ENCODE peak calls at places on chromosomes 2 and 18, in nine cellular contexts. U, C, H, J, W, A, F, Z and N are unnamed samples.

GRCh38 chr2:240149943-240150784 is 9.7 kb upstream of the OTOS start:
- DNase-seq in W (peak), Z (peak), A (peak), C (no peak), H (no peak), U (peak), J (no peak), F (peak), N (no peak)

GRCh38 chr2:1835581-1836201 is 91.4 kb upstream of the PXDN start:
- DNase-seq in F (peak), J (no peak), U (no peak), Z (peak), H (no peak), A (no peak), C (no peak), W (no peak), N (no peak)

GRCh38 chr2:209993968-209994367 is 8.5 kb upstream of the RPE start:
- DNase-seq in A (no peak), W (no peak), F (no peak), J (no peak), C (no peak), U (no peak), Z (no peak), H (no peak), N (no peak)

GRCh38 chr2:62467475-62468321 is 38.3 kb downstream of the TMEM17 start:
- DNase-seq in H (no peak), W (no peak), U (no peak), J (no peak), F (no peak), A (no peak), Z (peak), C (peak), N (no peak)

GRCh38 chr2:238382381-238382781 is 44.3 kb upstream of the ASB1 start:
- DNase-seq in Z (peak), W (no peak), C (no peak), A (no peak), U (no peak), H (no peak), J (no peak), F (no peak), N (no peak)

GRCh38 chr2:223247136-223247535 is 195.1 kb downstream of the KCNE4 start:
- DNase-seq in J (no peak), F (no peak), C (no peak), A (no peak), W (no peak), Z (peak), H (no peak), U (peak), N (no peak)

GRCh38 chr2:65922030-65922429 is 489.6 kb upstream of the SPRED2 start:
- DNase-seq in J (no peak), U (no peak), A (no peak), C (no peak), F (no peak), W (no peak), H (no peak), Z (no peak), N (no peak)

GRCh38 chr2:37338933-37339332 is 5.5 kb upstream of the QPCT start:
- DNase-seq in H (no peak), Z (no peak), A (no peak), J (no peak), F (no peak), U (no peak), W (no peak), C (no peak), N (no peak)

GRCh38 chr2:33126973-33127372 is 180.2 kb downstream of the LTBP1 start:
- DNase-seq in A (no peak), W (no peak), F (no peak), H (peak), U (peak), J (no peak), C (no peak), Z (peak), N (no peak)

GRCh38 chr18:3595282-3596273 is 145.6 kb downstream of the TGIF1 start:
- DNase-seq in W (no peak), F (no peak), J (no peak), U (peak), Z (peak), A (no peak), H (peak), C (no peak), N (no peak)

GRCh38 chr18:57210101-57210661 is 63.3 kb downstream of the BOD1L2 start:
- DNase-seq in A (peak), J (no peak), F (no peak), Z (peak), U (peak), C (peak), W (no peak), H (peak), N (no peak)

GRCh38 chr2:46518848-46519247 is 39.5 kb downstream of the TMEM247 start:
- DNase-seq in F (no peak), Z (no peak), W (peak), U (no peak), A (no peak), J (no peak), H (no peak), C (peak), N (peak)

GRCh38 chr18:74493689-74494088 is 2.5 kb upstream of the CNDP2 start:
- DNase-seq in C (no peak), H (no peak), Z (peak), J (peak), A (peak), W (peak), U (peak), F (no peak), N (no peak)

GRCh38 chr18:9869713-9870430 is 15.9 kb upstream of the TXNDC2 start:
- DNase-seq in Z (peak), U (peak), F (no peak), W (no peak), A (peak), C (no peak), J (no peak), H (peak), N (no peak)

GRCh38 chr18:9755603-9756002 is 47.5 kb downstream of the RAB31 start:
- DNase-seq in J (no peak), C (no peak), Z (no peak), U (no peak), H (no peak), F (no peak), W (no peak), A (no peak), N (no peak)

GRCh38 chr18:11872479-11873136 is 21.4 kb downstream of the CHMP1B start:
- DNase-seq in A (peak), C (no peak), H (no peak), F (no peak), U (peak), W (no peak), J (no peak), Z (peak), N (no peak)

GRCh38 chr2:43480874-43481273 is 115.0 kb downstream of the THADA start:
- DNase-seq in W (no peak), Z (no peak), H (no peak), J (no peak), C (no peak), A (no peak), U (no peak), F (no peak), N (no peak)

GRCh38 chr2:162011718-162012564 is 62.1 kb downstream of the DPP4 start:
- DNase-seq in H (no peak), Z (no peak), A (no peak), C (no peak), U (no peak), F (no peak), W (no peak), J (peak), N (no peak)

GRCh38 chr2:173990970-173991819 is 26.0 kb upstream of the SP3 start:
- DNase-seq in J (no peak), F (peak), U (peak), C (peak), H (no peak), A (no peak), W (no peak), Z (peak), N (no peak)

GRCh38 chr18:53567935-53568574 is 656.4 kb downstream of the MBD2 start:
- DNase-seq in A (peak), F (no peak), U (peak), Z (peak), J (peak), W (no peak), H (peak), C (no peak), N (no peak)

GRCh38 chr2:63763336-63764056 is 78.2 kb upstream of the UGP2 start:
- DNase-seq in W (no peak), C (no peak), H (peak), Z (peak), J (no peak), F (no peak), A (no peak), U (peak), N (no peak)

GRCh38 chr18:79971211-79971952 is 6.9 kb downstream of the HSBP1L1 start:
- DNase-seq in F (no peak), Z (no peak), H (no peak), J (no peak), A (no peak), W (no peak), U (no peak), C (no peak), N (no peak)

GRCh38 chr2:238866656-238867277 is 18.9 kb downstream of the TWIST2 start:
- DNase-seq in C (no peak), W (no peak), J (no peak), F (no peak), A (no peak), Z (peak), H (no peak), U (no peak), N (no peak)

GRCh38 chr18:48227206-48227605 is 182.0 kb downstream of the ZBTB7C start:
- DNase-seq in F (no peak), H (no peak), A (no peak), C (no peak), J (no peak), U (no peak), Z (peak), W (no peak), N (no peak)

GRCh38 chr2:36355157-36355889 is at the start of gene CRIM1:
- DNase-seq in C (peak), A (peak), H (peak), W (peak), U (peak), J (no peak), Z (peak), F (peak), N (peak)

GRCh38 chr18:50879302-50880107 is 587 bp downstream of the ME2 start:
- DNase-seq in A (peak), J (peak), U (peak), W (no peak), F (peak), C (no peak), Z (peak), H (no peak), N (no peak)

GRCh38 chr2:12661472-12661871 is 55.3 kb upstream of the TRIB2 start:
- DNase-seq in J (no peak), A (no peak), H (no peak), U (no peak), C (no peak), F (no peak), Z (no peak), W (no peak), N (no peak)

GRCh38 chr2:201256001-201256544 is 4.3 kb upstream of the CASP8 start:
- DNase-seq in Z (no peak), C (no peak), F (no peak), J (no peak), H (no peak), A (no peak), U (no peak), W (no peak), N (no peak)

GRCh38 chr2:207046642-207047213 is 107.4 kb downstream of the CPO start:
- DNase-seq in F (no peak), A (no peak), J (peak), U (peak), Z (peak), H (peak), C (no peak), W (no peak), N (no peak)

GRCh38 chr2:176074919-176075425 is 8.8 kb downstream of the EVX2 start:
- DNase-seq in C (no peak), J (no peak), F (no peak), Z (no peak), H (no peak), U (no peak), A (no peak), W (no peak), N (no peak)

GRCh38 chr2:202032841-202033316 is 776 bp upstream of the FZD7 start:
- DNase-seq in F (no peak), H (no peak), U (peak), A (peak), C (peak), W (no peak), J (no peak), Z (peak), N (peak)

GRCh38 chr2:155368934-155369333 is 670.4 kb downstream of the KCNJ3 start:
- DNase-seq in J (no peak), H (no peak), C (no peak), F (no peak), Z (peak), A (no peak), U (no peak), W (no peak), N (no peak)

GRCh38 chr18:48228301-48228715 is 180.9 kb downstream of the ZBTB7C start:
- DNase-seq in H (no peak), U (no peak), Z (peak), J (no peak), W (no peak), F (no peak), A (no peak), C (peak), N (no peak)

GRCh38 chr2:217040099-217040498 is 180.2 kb upstream of the TNP1 start:
- DNase-seq in W (no peak), C (no peak), A (no peak), U (no peak), Z (peak), F (no peak), H (no peak), J (no peak), N (no peak)